ENCODE peak calls at places on chromosome 9, in eight cellular contexts. Z, S, C, H, Q, B, T and G are unnamed samples.

GRCh38 chr9:106019017-106019692 is 324.8 kb downstream of the TMEM38B start:
- DNase-seq in B (no peak), S (no peak), T (peak; percentile 24), H (no peak), C (no peak), Q (peak; percentile 50), Z (no peak), G (no peak)

GRCh38 chr9:2726620-2727335 is 9.5 kb downstream of the KCNV2 start:
- DNase-seq in B (no peak), C (no peak), T (no peak), H (no peak), Q (peak; percentile 1), S (no peak), Z (no peak), G (no peak)

GRCh38 chr9:79581794-79582193 is 10.0 kb downstream of the TLE4 start:
- DNase-seq in S (no peak), Q (no peak), Z (no peak), T (no peak), H (no peak), B (no peak), C (no peak), G (no peak)

GRCh38 chr9:34985311-34985899 is 4.1 kb upstream of the DNAJB5 start:
- DNase-seq in Z (no peak), B (peak; percentile 48), H (peak; percentile 76), C (peak; percentile 73), Q (peak; percentile 79), T (peak; percentile 5), S (peak; percentile 69), G (no peak)

GRCh38 chr9:19030899-19031298 is 2.1 kb downstream of the SAXO1 start:
- DNase-seq in B (no peak), T (no peak), Z (no peak), H (no peak), Q (no peak), C (no peak), S (no peak), G (no peak)

GRCh38 chr9:9914174-9914573 is 698.6 kb downstream of the PTPRD start:
- DNase-seq in Q (no peak), C (no peak), H (no peak), Z (no peak), B (peak; percentile 10), S (no peak), T (no peak), G (no peak)

GRCh38 chr9:108083160-108083559 is 593.6 kb upstream of the KLF4 start:
- DNase-seq in Z (no peak), C (no peak), B (no peak), S (no peak), T (peak; percentile 8), Q (peak; percentile 89), H (no peak), G (no peak)

GRCh38 chr9:78930281-78930680 is 633.4 kb downstream of the PSAT1 start:
- DNase-seq in Q (no peak), Z (no peak), S (no peak), B (no peak), C (no peak), H (no peak), T (no peak), G (no peak)

GRCh38 chr9:36625006-36625600 is 52.4 kb downstream of the MELK start:
- DNase-seq in Z (peak; percentile 29), S (peak; percentile 69), H (no peak), B (peak; percentile 26), C (peak; percentile 23), Q (no peak), T (no peak), G (no peak)

GRCh38 chr9:127919253-127919815 is 2.5 kb upstream of the ST6GALNAC4 start:
- DNase-seq in H (no peak), S (peak; percentile 90), C (peak; percentile 89), Z (no peak), B (no peak), T (no peak), Q (no peak), G (no peak)

GRCh38 chr9:127557998-127558546 is 54.0 kb upstream of the STXBP1 start:
- DNase-seq in S (no peak), H (no peak), Q (peak; percentile 37), T (no peak), Z (no peak), B (no peak), C (no peak), G (no peak)

GRCh38 chr9:124259273-124260078 is 1.7 kb downstream of the NEK6 start:
- DNase-seq in Z (peak; percentile 40), C (peak; percentile 83), T (no peak), B (no peak), H (no peak), S (peak; percentile 88), Q (no peak), G (no peak)

GRCh38 chr9:137254624-137255447 is at the start of gene NELFB:
- DNase-seq in S (peak; percentile 92), T (peak; percentile 93), C (peak; percentile 84), B (peak; percentile 100), Z (peak; percentile 100), H (peak; percentile 99), Q (peak; percentile 95), G (no peak)

GRCh38 chr9:136282272-136282861 is 21.5 kb downstream of the CCDC187 start:
- DNase-seq in Q (peak; percentile 76), B (no peak), C (no peak), T (no peak), H (no peak), S (peak; percentile 73), Z (no peak), G (no peak)

GRCh38 chr9:28212979-28213378 is 639.7 kb upstream of the C9orf72 start:
- DNase-seq in B (no peak), C (no peak), Z (no peak), T (peak; percentile 12), H (no peak), S (no peak), Q (peak; percentile 1), G (no peak)

GRCh38 chr9:128286435-128286834 is 10.4 kb downstream of the SWI5 start:
- DNase-seq in C (no peak), S (no peak), Z (peak; percentile 52), Q (no peak), T (no peak), B (no peak), H (no peak), G (no peak)

GRCh38 chr9:21141427-21141882 is at the start of gene IFNW1:
- DNase-seq in S (no peak), C (no peak), Q (no peak), T (no peak), H (no peak), B (peak; percentile 28), Z (no peak), G (no peak)

GRCh38 chr9:2215941-2216441 is 200.8 kb downstream of the SMARCA2 start:
- DNase-seq in Z (no peak), S (no peak), T (no peak), H (no peak), Q (no peak), C (no peak), B (no peak), G (no peak)

GRCh38 chr9:15722888-15723287 is 170.0 kb downstream of the CCDC171 start:
- DNase-seq in Q (no peak), T (no peak), B (peak; percentile 42), S (no peak), C (no peak), H (peak; percentile 6), Z (no peak), G (no peak)

GRCh38 chr9:89372230-89372816 is 54.0 kb downstream of the SECISBP2 start:
- DNase-seq in T (no peak), B (no peak), Z (no peak), Q (peak; percentile 13), S (no peak), H (no peak), C (no peak), G (no peak)

GRCh38 chr9:101162231-101162630 is 133.7 kb downstream of the PLPPR1 start:
- DNase-seq in H (no peak), C (no peak), B (no peak), T (no peak), Q (no peak), S (peak; percentile 5), Z (peak; percentile 6), G (no peak)

GRCh38 chr9:138045541-138046490 is 168.2 kb downstream of the CACNA1B start:
- DNase-seq in C (no peak), Z (no peak), Q (no peak), S (no peak), H (no peak), B (peak; percentile 8), T (no peak), G (no peak)

GRCh38 chr9:133525677-133526076 is 918 bp upstream of the MYMK start:
- DNase-seq in S (no peak), Z (no peak), C (no peak), T (no peak), B (no peak), Q (peak; percentile 23), H (no peak), G (no peak)

GRCh38 chr9:106771618-106772017 is 91.3 kb upstream of the ZNF462 start:
- DNase-seq in C (no peak), Q (no peak), B (no peak), Z (no peak), S (no peak), T (no peak), H (no peak), G (no peak)

GRCh38 chr9:78236511-78236950 is 656 bp downstream of the CEP78 start:
- DNase-seq in C (no peak), S (no peak), H (no peak), Q (peak; percentile 91), T (no peak), Z (peak; percentile 33), B (no peak), G (no peak)

GRCh38 chr9:127210851-127211730 is 53.5 kb upstream of the GARNL3 start:
- DNase-seq in S (no peak), H (no peak), Z (no peak), C (no peak), T (no peak), B (peak; percentile 69), Q (no peak), G (no peak)